ENCODE peak calls at places on chromosomes 1 and 21, in five cellular contexts. One of them, this sample, is unnamed.

GRCh38 chr1:71101839-71102376 is 21.1 kb upstream of the ZRANB2 start:
- DNase-seq in HEK293T: no peak
- DNase-seq in GM12878: no peak
- DNase-seq in NT2/D1: no peak
- DNase-seq in HepG2: no peak
- DNase-seq in this sample: no peak

GRCh38 chr1:205505791-205506190 is 1.3 kb downstream of the CDK18 start:
- DNase-seq in NT2/D1: no peak
- DNase-seq in GM12878: no peak
- DNase-seq in HEK293T: no peak
- DNase-seq in HepG2: no peak
- DNase-seq in this sample: no peak

GRCh38 chr1:43357251-43357650 is 1.5 kb upstream of the CDC20 start:
- DNase-seq in NT2/D1: no peak
- DNase-seq in HEK293T: no peak
- DNase-seq in HepG2: no peak
- DNase-seq in GM12878: no peak
- DNase-seq in this sample: no peak

GRCh38 chr1:3787347-3787710 is 9.0 kb downstream of the LRRC47 start:
- DNase-seq in HepG2: no peak
- DNase-seq in NT2/D1: no peak
- DNase-seq in HEK293T: no peak
- DNase-seq in GM12878: no peak
- DNase-seq in this sample: no peak

GRCh38 chr21:43299441-43300277 is 127.3 kb downstream of the SIK1 start:
- DNase-seq in HepG2: peak
- DNase-seq in HEK293T: no peak
- DNase-seq in NT2/D1: no peak
- DNase-seq in GM12878: no peak
- DNase-seq in this sample: no peak

GRCh38 chr1:113519561-113519960 is 129.2 kb downstream of the MAGI3 start:
- DNase-seq in GM12878: no peak
- DNase-seq in NT2/D1: no peak
- DNase-seq in HEK293T: no peak
- DNase-seq in HepG2: peak
- DNase-seq in this sample: no peak

GRCh38 chr1:5349526-5349925 is 642.7 kb downstream of the NPHP4 start:
- DNase-seq in HepG2: no peak
- DNase-seq in GM12878: no peak
- DNase-seq in NT2/D1: no peak
- DNase-seq in HEK293T: no peak
- DNase-seq in this sample: no peak

GRCh38 chr1:65317866-65318653 is 8.7 kb downstream of the DNAJC6 start:
- DNase-seq in HEK293T: no peak
- DNase-seq in NT2/D1: no peak
- DNase-seq in GM12878: no peak
- DNase-seq in HepG2: no peak
- DNase-seq in this sample: no peak

GRCh38 chr1:193471981-193472380 is 285.6 kb upstream of the B3GALT2 start:
- DNase-seq in HEK293T: no peak
- DNase-seq in GM12878: no peak
- DNase-seq in NT2/D1: no peak
- DNase-seq in HepG2: no peak
- DNase-seq in this sample: no peak

GRCh38 chr1:186486061-186486460 is 25.1 kb upstream of the PDC start:
- DNase-seq in NT2/D1: no peak
- DNase-seq in GM12878: no peak
- DNase-seq in HepG2: no peak
- DNase-seq in HEK293T: no peak
- DNase-seq in this sample: no peak

GRCh38 chr1:63913533-63913932 is 139.7 kb downstream of the ROR1 start:
- DNase-seq in GM12878: no peak
- DNase-seq in HepG2: no peak
- DNase-seq in NT2/D1: no peak
- DNase-seq in HEK293T: no peak
- DNase-seq in this sample: no peak

GRCh38 chr21:35563885-35564451 is 496.4 kb downstream of the SETD4 start:
- DNase-seq in NT2/D1: no peak
- DNase-seq in HepG2: no peak
- DNase-seq in HEK293T: no peak
- DNase-seq in GM12878: no peak
- DNase-seq in this sample: no peak
- TF ChIP-seq SUZ12 in NT2/D1: no peak
- TF ChIP-seq SUZ12 in HepG2: no peak
- TF ChIP-seq SUZ12 in HEK293T: no peak
- TF ChIP-seq SUZ12 in GM12878: no peak
- TF ChIP-seq SUZ12 in this sample: no peak

GRCh38 chr1:41425369-41425768 is 59.1 kb downstream of the EDN2 start:
- DNase-seq in NT2/D1: no peak
- DNase-seq in HepG2: no peak
- DNase-seq in GM12878: no peak
- DNase-seq in HEK293T: no peak
- DNase-seq in this sample: no peak

GRCh38 chr1:41422306-41422705 is 61.1 kb downstream of the FOXO6 start:
- DNase-seq in HEK293T: no peak
- DNase-seq in GM12878: no peak
- DNase-seq in HepG2: no peak
- DNase-seq in NT2/D1: no peak
- DNase-seq in this sample: no peak

GRCh38 chr1:41424581-41425118 is 59.8 kb downstream of the EDN2 start:
- DNase-seq in HepG2: no peak
- DNase-seq in NT2/D1: no peak
- DNase-seq in GM12878: no peak
- DNase-seq in HEK293T: no peak
- DNase-seq in this sample: no peak

GRCh38 chr1:41426201-41426890 is 58.1 kb downstream of the EDN2 start:
- DNase-seq in NT2/D1: no peak
- DNase-seq in HEK293T: no peak
- DNase-seq in HepG2: no peak
- DNase-seq in GM12878: no peak
- DNase-seq in this sample: no peak

GRCh38 chr1:41423511-41424191 is 60.8 kb downstream of the EDN2 start:
- DNase-seq in HepG2: no peak
- DNase-seq in NT2/D1: no peak
- DNase-seq in GM12878: no peak
- DNase-seq in HEK293T: no peak
- DNase-seq in this sample: no peak
- TF ChIP-seq SUZ12 in HepG2: no peak
- TF ChIP-seq SUZ12 in NT2/D1: no peak
- TF ChIP-seq SUZ12 in GM12878: no peak
- TF ChIP-seq SUZ12 in HEK293T: no peak
- TF ChIP-seq SUZ12 in this sample: no peak

DNA sequence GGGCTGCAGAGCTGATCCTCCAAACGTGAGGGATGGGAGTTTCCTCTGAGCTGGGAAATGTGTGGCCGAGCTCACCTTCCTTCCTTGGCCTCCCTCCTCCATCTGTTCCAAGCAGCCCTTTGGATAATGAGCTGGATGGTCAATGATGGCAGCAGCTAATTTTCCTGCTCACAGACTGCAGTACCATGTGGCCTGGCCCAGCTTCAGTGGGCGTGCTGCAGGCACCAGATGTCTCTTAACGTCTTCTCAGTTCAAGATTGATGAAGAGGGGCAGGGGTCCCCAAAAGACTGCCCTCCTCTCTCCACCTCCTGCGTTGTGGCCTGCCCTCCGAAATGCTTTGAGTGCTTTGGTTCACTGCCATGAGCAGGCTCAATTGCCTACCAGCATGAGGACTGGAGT is 86.0 kb downstream of the UBIAD1 start:
- DNase-seq in HepG2: no peak
- DNase-seq in NT2/D1: no peak
- DNase-seq in HEK293T: no peak
- DNase-seq in GM12878: no peak
- DNase-seq in this sample: no peak
- TF ChIP-seq SUZ12 in HepG2: no peak
- TF ChIP-seq SUZ12 in NT2/D1: no peak
- TF ChIP-seq SUZ12 in HEK293T: no peak
- TF ChIP-seq SUZ12 in GM12878: no peak
- TF ChIP-seq SUZ12 in this sample: no peak

GRCh38 chr1:154745286-154745731 is 124.8 kb downstream of the KCNN3 start:
- DNase-seq in HepG2: no peak
- DNase-seq in GM12878: peak
- DNase-seq in NT2/D1: no peak
- DNase-seq in HEK293T: no peak
- DNase-seq in this sample: no peak

GRCh38 chr1:154743536-154744036 is 126.5 kb downstream of the KCNN3 start:
- DNase-seq in GM12878: no peak
- DNase-seq in HepG2: no peak
- DNase-seq in HEK293T: no peak
- DNase-seq in NT2/D1: no peak
- DNase-seq in this sample: no peak

GRCh38 chr1:154745750-154746425 is 124.2 kb downstream of the KCNN3 start:
- DNase-seq in GM12878: no peak
- DNase-seq in HepG2: no peak
- DNase-seq in NT2/D1: no peak
- DNase-seq in HEK293T: no peak
- DNase-seq in this sample: no peak

GRCh38 chr1:154742586-154742985 is 127.5 kb downstream of the KCNN3 start:
- DNase-seq in HEK293T: no peak
- DNase-seq in GM12878: no peak
- DNase-seq in NT2/D1: no peak
- DNase-seq in HepG2: no peak
- DNase-seq in this sample: no peak

GRCh38 chr1:154744352-154744751 is 125.7 kb downstream of the KCNN3 start:
- DNase-seq in NT2/D1: no peak
- DNase-seq in HepG2: no peak
- DNase-seq in GM12878: no peak
- DNase-seq in HEK293T: no peak
- DNase-seq in this sample: no peak
- TF ChIP-seq SUZ12 in NT2/D1: no peak
- TF ChIP-seq SUZ12 in HepG2: no peak
- TF ChIP-seq SUZ12 in GM12878: no peak
- TF ChIP-seq SUZ12 in HEK293T: no peak
- TF ChIP-seq SUZ12 in this sample: no peak

GRCh38 chr1:220298470-220298869 is 26.2 kb upstream of the RAB3GAP2 start:
- DNase-seq in NT2/D1: no peak
- DNase-seq in HEK293T: no peak
- DNase-seq in GM12878: no peak
- DNase-seq in HepG2: no peak
- DNase-seq in this sample: no peak
- TF ChIP-seq SUZ12 in NT2/D1: no peak
- TF ChIP-seq SUZ12 in HEK293T: no peak
- TF ChIP-seq SUZ12 in GM12878: no peak
- TF ChIP-seq SUZ12 in HepG2: no peak
- TF ChIP-seq SUZ12 in this sample: no peak

DNA sequence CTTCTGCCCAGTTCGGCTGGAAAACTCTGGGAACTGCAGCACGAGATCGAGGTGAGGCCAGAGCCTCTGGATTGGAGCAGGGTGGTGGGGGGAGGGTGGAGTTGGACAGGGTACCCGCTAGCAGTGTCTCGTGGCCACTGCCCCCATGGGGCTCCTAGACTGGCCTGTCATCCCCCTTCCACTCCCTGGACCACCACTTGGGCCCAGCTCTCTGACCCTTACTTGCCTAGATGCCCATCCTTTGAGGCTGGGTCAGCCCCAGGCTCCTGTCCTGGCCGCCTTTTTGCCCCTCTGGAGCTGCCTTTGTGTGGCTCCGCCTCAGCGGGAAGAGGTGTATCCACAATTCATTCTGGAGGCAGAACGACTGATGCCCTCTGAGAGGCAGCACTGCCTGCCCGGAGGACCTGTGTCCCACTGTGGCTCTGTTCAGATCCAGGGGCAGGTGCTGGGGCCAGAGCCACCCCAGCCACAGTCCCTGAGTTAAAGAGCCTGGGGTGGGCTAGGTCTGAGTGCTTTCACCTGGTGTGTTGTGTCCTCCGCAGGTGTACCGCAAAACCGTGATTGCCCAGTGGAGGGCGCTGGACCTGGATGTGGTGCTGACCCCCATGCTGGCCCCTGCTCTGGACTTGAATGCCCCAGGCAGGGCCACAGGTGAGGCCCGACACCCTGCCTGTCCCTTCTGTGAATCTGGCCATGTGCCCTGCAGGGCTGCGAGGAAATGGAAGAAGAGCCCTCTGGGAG is 17.7 kb downstream of the FAAH start:
- DNase-seq in HEK293T: peak
- DNase-seq in NT2/D1: peak
- DNase-seq in GM12878: no peak
- DNase-seq in HepG2: no peak
- DNase-seq in this sample: peak
- TF ChIP-seq SUZ12 in HEK293T: no peak
- TF ChIP-seq SUZ12 in NT2/D1: no peak
- TF ChIP-seq SUZ12 in GM12878: no peak
- TF ChIP-seq SUZ12 in HepG2: no peak
- TF ChIP-seq SUZ12 in this sample: no peak

GRCh38 chr1:31677949-31678348 is 25.9 kb downstream of the COL16A1 start:
- DNase-seq in GM12878: no peak
- DNase-seq in HepG2: no peak
- DNase-seq in NT2/D1: no peak
- DNase-seq in HEK293T: no peak
- DNase-seq in this sample: no peak

GRCh38 chr1:31679091-31679490 is 24.7 kb downstream of the COL16A1 start:
- DNase-seq in HEK293T: no peak
- DNase-seq in NT2/D1: no peak
- DNase-seq in GM12878: no peak
- DNase-seq in HepG2: no peak
- DNase-seq in this sample: no peak

GRCh38 chr1:31677401-31677800 is 26.4 kb downstream of the COL16A1 start:
- DNase-seq in GM12878: no peak
- DNase-seq in HepG2: no peak
- DNase-seq in HEK293T: no peak
- DNase-seq in NT2/D1: no peak
- DNase-seq in this sample: no peak

GRCh38 chr1:31679676-31680230 is 24.1 kb downstream of the COL16A1 start:
- DNase-seq in GM12878: no peak
- DNase-seq in HEK293T: no peak
- DNase-seq in NT2/D1: no peak
- DNase-seq in HepG2: no peak
- DNase-seq in this sample: no peak

DNA sequence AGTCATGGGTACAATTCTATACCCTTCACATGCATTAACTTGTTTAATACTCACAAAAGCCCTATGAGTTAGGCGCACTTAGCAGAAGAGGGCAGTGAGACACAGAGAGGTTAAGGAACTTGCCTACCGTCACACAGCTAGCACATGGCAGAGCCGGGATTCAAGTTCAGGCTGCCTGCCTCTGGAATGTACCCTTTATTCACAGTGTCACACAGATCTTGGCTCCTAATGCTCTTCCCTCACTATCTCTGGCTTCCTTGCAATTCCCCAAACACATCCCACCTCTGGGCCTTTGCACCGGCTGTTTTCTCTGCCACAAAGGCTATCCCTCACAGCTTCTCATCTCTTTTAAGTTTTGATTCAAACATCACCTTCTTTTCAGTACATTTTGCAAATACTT is 25.1 kb downstream of the COL16A1 start:
- DNase-seq in HepG2: no peak
- DNase-seq in HEK293T: no peak
- DNase-seq in NT2/D1: no peak
- DNase-seq in GM12878: no peak
- DNase-seq in this sample: no peak
- TF ChIP-seq SUZ12 in HepG2: no peak
- TF ChIP-seq SUZ12 in HEK293T: no peak
- TF ChIP-seq SUZ12 in NT2/D1: no peak
- TF ChIP-seq SUZ12 in GM12878: no peak
- TF ChIP-seq SUZ12 in this sample: no peak